ENCODE peak calls at places on chromosomes 13 and 19, in five cellular contexts. I is HCT116, A is neural progenitor cell, W is GM23248, M is PC-3. G is an unnamed sample.

GRCh38 chr13:44013666-44014291 is 134.1 kb downstream of the LACC1 start:
- DNase-seq in I (no peak), A (no peak), W (peak; percentile 61), M (peak; percentile 33), G (no peak)

GRCh38 chr13:44519642-44520041 is 56.5 kb downstream of the TSC22D1 start:
- DNase-seq in I (no peak), A (no peak), W (no peak), M (no peak), G (no peak)

GRCh38 chr19:7255119-7255518 is 39.1 kb downstream of the INSR start:
- DNase-seq in I (no peak), A (no peak), W (no peak), M (no peak), G (no peak)

GRCh38 chr13:51605698-51606097 is 21.4 kb downstream of the WDFY2 start:
- DNase-seq in I (no peak), A (no peak), W (peak; percentile 43), M (no peak), G (no peak)

GRCh38 chr13:52665325-52665724 is 12.7 kb downstream of the SUGT1 start:
- DNase-seq in I (peak; percentile 16), A (peak; percentile 23), W (peak; percentile 60), M (peak; percentile 39), G (peak; percentile 26)

GRCh38 chr13:52027832-52028231 is 3.3 kb downstream of the UTP14C start:
- DNase-seq in I (no peak), A (no peak), W (no peak), M (no peak), G (no peak)

GRCh38 chr13:80436571-80437169 is 95.7 kb upstream of the SPRY2 start:
- DNase-seq in I (no peak), A (no peak), W (no peak), M (no peak), G (no peak)

GRCh38 chr13:84050551-84050950 is 168.3 kb upstream of the SLITRK1 start:
- DNase-seq in I (no peak), A (no peak), W (no peak), M (peak; percentile 2), G (no peak)

GRCh38 chr13:98875146-98875729 is 102.6 kb downstream of the DOCK9 start:
- DNase-seq in I (no peak), A (no peak), W (no peak), M (no peak), G (peak; percentile 51)

GRCh38 chr19:7637374-7638256 is 705 bp downstream of the STXBP2 start:
- DNase-seq in I (no peak), A (peak; percentile 36), W (no peak), M (peak; percentile 42), G (no peak)

DNA sequence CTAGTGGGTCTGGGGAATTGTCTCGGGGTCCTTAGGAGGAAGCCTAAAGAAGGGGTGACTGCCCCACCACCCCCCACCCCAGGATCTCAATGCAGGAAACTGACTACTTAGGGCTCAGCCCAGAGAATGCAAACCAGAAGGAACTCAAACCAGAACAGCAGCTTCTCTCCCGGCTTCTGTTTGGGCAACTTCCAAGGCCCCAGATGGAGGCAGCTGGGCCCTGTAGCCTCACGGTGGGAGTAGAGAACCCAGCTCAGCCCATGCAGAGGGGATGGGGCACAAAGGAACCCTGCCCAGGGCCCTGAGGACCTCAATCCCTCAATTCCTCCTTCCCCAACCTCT is 2.3 kb downstream of the ADGRE5 start:
- DNase-seq in I (no peak), A (no peak), W (peak; percentile 51), M (peak; percentile 41), G (no peak)
- H3K9ac ChIP-seq in I (peak overlapping the region; percentile 83), A (no peak overlapping the region), W (peak overlapping the region; percentile 93), M (peak overlapping the region; percentile 13), G (no peak overlapping the region)

GRCh38 chr19:42028304-42029216 is 34.5 kb upstream of the ATP1A3 start:
- DNase-seq in I (peak; percentile 63), A (peak; percentile 69), W (no peak), M (peak; percentile 9), G (no peak)
- TF ChIP-seq EZH2phosphoT487 in I (no peak), A (no peak), W (no peak), M (no peak), G (no peak)

GRCh38 chr19:48741222-48741999 is 1.0 kb upstream of the RASIP1 start:
- DNase-seq in I (no peak), A (peak; percentile 71), W (peak; percentile 33), M (no peak), G (no peak)
- H3K9ac ChIP-seq in I (no peak overlapping the region), A (no peak overlapping the region), W (no peak overlapping the region), M (no peak overlapping the region), G (no peak overlapping the region)

DNA sequence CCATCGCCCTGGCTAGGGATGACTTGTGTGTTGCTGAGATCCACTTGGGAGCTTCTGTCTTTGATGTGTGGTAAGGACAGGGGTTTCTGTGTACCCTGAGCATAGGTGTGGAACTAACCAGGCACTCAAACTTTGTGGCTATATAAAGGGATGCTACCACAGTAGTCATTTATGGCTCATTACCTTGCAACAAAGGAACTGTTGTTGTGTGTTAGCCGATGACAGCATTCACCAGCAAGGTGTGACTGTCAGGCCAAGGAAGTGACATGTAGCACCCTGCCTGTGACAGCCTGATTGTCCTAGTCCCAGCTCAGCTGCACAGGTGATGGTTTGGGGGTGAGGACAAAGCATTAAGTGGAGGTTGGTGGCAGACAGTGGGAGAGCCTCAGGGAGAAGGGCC is 73.6 kb downstream of the COG3 start:
- DNase-seq in I (peak; percentile 7), A (peak; percentile 62), W (no peak), M (no peak), G (no peak)
- TF ChIP-seq EZH2phosphoT487 in I (no peak), A (no peak), W (no peak), M (no peak), G (no peak)